ENCODE peak calls at places on chromosomes 4 and X, in five cellular contexts. One of them, this sample, is unnamed.

GRCh38 chr4:36823199-36823967 is 421.2 kb upstream of the NWD2 start:
- DNase-seq in SJSA1: no peak
- DNase-seq in stomach: no peak
- DNase-seq in small intestine: no peak
- DNase-seq in hepatocyte: no peak
- DNase-seq in this sample: no peak

GRCh38 chr4:128468485-128468989 is 180.9 kb upstream of the PGRMC2 start:
- DNase-seq in small intestine: peak; percentile 93
- DNase-seq in SJSA1: peak; percentile 76
- DNase-seq in stomach: peak; percentile 45
- DNase-seq in hepatocyte: peak; percentile 76
- DNase-seq in this sample: no peak

GRCh38 chrX:5113128-5113527 is 1115.5 kb downstream of the NLGN4X start:
- DNase-seq in hepatocyte: peak; percentile 42
- DNase-seq in SJSA1: no peak
- DNase-seq in small intestine: no peak
- DNase-seq in stomach: no peak
- DNase-seq in this sample: no peak

GRCh38 chr4:17665852-17666251 is 51.4 kb downstream of the MED28 start:
- DNase-seq in small intestine: no peak
- DNase-seq in hepatocyte: no peak
- DNase-seq in SJSA1: no peak
- DNase-seq in stomach: no peak
- DNase-seq in this sample: no peak

GRCh38 chr4:179625391-179625790 is 2183.2 kb upstream of the AGA start:
- DNase-seq in small intestine: no peak
- DNase-seq in stomach: no peak
- DNase-seq in hepatocyte: no peak
- DNase-seq in SJSA1: no peak
- DNase-seq in this sample: no peak

GRCh38 chrX:15744181-15744867 is 6.3 kb downstream of the CA5B start:
- DNase-seq in small intestine: no peak
- DNase-seq in hepatocyte: peak; percentile 20
- DNase-seq in SJSA1: no peak
- DNase-seq in stomach: peak; percentile 67
- DNase-seq in this sample: no peak

GRCh38 chrX:97931586-97931985 is 1047.9 kb downstream of the RPA4 start:
- DNase-seq in SJSA1: no peak
- DNase-seq in hepatocyte: no peak
- DNase-seq in small intestine: no peak
- DNase-seq in stomach: no peak
- DNase-seq in this sample: no peak

GRCh38 chr4:128776794-128777216 is 32.7 kb upstream of the JADE1 start:
- DNase-seq in hepatocyte: peak; percentile 81
- DNase-seq in SJSA1: peak; percentile 77
- DNase-seq in stomach: peak; percentile 74
- DNase-seq in small intestine: no peak
- DNase-seq in this sample: no peak

GRCh38 chr4:94532016-94532789 is 80.5 kb downstream of the PDLIM5 start:
- DNase-seq in hepatocyte: no peak
- DNase-seq in stomach: no peak
- DNase-seq in small intestine: peak; percentile 69
- DNase-seq in SJSA1: peak; percentile 73
- DNase-seq in this sample: no peak

GRCh38 chr4:85147481-85148076 is 181.1 kb upstream of the WDFY3 start:
- DNase-seq in SJSA1: no peak
- DNase-seq in stomach: peak; percentile 46
- DNase-seq in hepatocyte: peak; percentile 81
- DNase-seq in small intestine: peak; percentile 68
- DNase-seq in this sample: no peak

GRCh38 chr4:15004701-15005301 is 2.5 kb downstream of the CPEB2 start:
- DNase-seq in small intestine: peak; percentile 89
- DNase-seq in SJSA1: peak; percentile 52
- DNase-seq in stomach: peak; percentile 93
- DNase-seq in hepatocyte: peak; percentile 87
- DNase-seq in this sample: peak; percentile 36

GRCh38 chr4:107801766-107802211 is 22.9 kb upstream of the SGMS2 start:
- DNase-seq in stomach: no peak
- DNase-seq in SJSA1: peak; percentile 52
- DNase-seq in hepatocyte: no peak
- DNase-seq in small intestine: no peak
- DNase-seq in this sample: no peak

GRCh38 chr4:6674500-6675149 is 19.1 kb upstream of the S100P start:
- DNase-seq in hepatocyte: peak; percentile 72
- DNase-seq in stomach: peak; percentile 58
- DNase-seq in small intestine: peak; percentile 74
- DNase-seq in SJSA1: no peak
- DNase-seq in this sample: peak; percentile 51

GRCh38 chr4:134567461-134567860 is 365.9 kb upstream of the PABPC4L start:
- DNase-seq in small intestine: no peak
- DNase-seq in hepatocyte: peak; percentile 5
- DNase-seq in stomach: no peak
- DNase-seq in SJSA1: no peak
- DNase-seq in this sample: no peak

GRCh38 chr4:152160236-152160800 is 375.6 kb downstream of the FBXW7 start:
- DNase-seq in SJSA1: no peak
- DNase-seq in hepatocyte: no peak
- DNase-seq in small intestine: no peak
- DNase-seq in stomach: no peak
- DNase-seq in this sample: no peak

GRCh38 chrX:12610079-12610478 is 181.1 kb upstream of the PRPS2 start:
- DNase-seq in small intestine: no peak
- DNase-seq in hepatocyte: no peak
- DNase-seq in SJSA1: no peak
- DNase-seq in stomach: no peak
- DNase-seq in this sample: no peak

GRCh38 chrX:46144566-46144965 is 400.7 kb downstream of the ZNF674 start:
- DNase-seq in small intestine: no peak
- DNase-seq in SJSA1: no peak
- DNase-seq in hepatocyte: no peak
- DNase-seq in stomach: no peak
- DNase-seq in this sample: no peak

GRCh38 chr4:44145868-44146267 is 302.7 kb downstream of the KCTD8 start:
- DNase-seq in hepatocyte: no peak
- DNase-seq in small intestine: no peak
- DNase-seq in SJSA1: no peak
- DNase-seq in stomach: no peak
- DNase-seq in this sample: no peak

GRCh38 chr4:37904824-37905223 is 13.9 kb downstream of the TBC1D1 start:
- DNase-seq in hepatocyte: no peak
- DNase-seq in small intestine: no peak
- DNase-seq in SJSA1: no peak
- DNase-seq in stomach: no peak
- DNase-seq in this sample: no peak

GRCh38 chr4:108172780-108173598 is 4.3 kb upstream of the LEF1 start:
- DNase-seq in hepatocyte: peak; percentile 82
- DNase-seq in small intestine: peak; percentile 54
- DNase-seq in stomach: peak; percentile 54
- DNase-seq in SJSA1: peak; percentile 79
- DNase-seq in this sample: peak; percentile 63

GRCh38 chr4:48271048-48271452 is 1.4 kb upstream of the TEC start:
- DNase-seq in stomach: no peak
- DNase-seq in hepatocyte: no peak
- DNase-seq in small intestine: no peak
- DNase-seq in SJSA1: no peak
- DNase-seq in this sample: no peak

GRCh38 chrX:68498044-68498507 is 775 bp upstream of the YIPF6 start:
- DNase-seq in small intestine: peak; percentile 8
- DNase-seq in stomach: no peak
- DNase-seq in SJSA1: no peak
- DNase-seq in hepatocyte: no peak
- DNase-seq in this sample: no peak

GRCh38 chr4:138114434-138114833 is 127.7 kb downstream of the SLC7A11 start:
- DNase-seq in stomach: no peak
- DNase-seq in SJSA1: no peak
- DNase-seq in small intestine: no peak
- DNase-seq in hepatocyte: no peak
- DNase-seq in this sample: no peak

GRCh38 chr4:445410-445809 is 53.5 kb downstream of the ZNF721 start:
- DNase-seq in small intestine: no peak
- DNase-seq in stomach: no peak
- DNase-seq in SJSA1: no peak
- DNase-seq in hepatocyte: no peak
- DNase-seq in this sample: no peak
- H3K9me3 ChIP-seq in small intestine: peaks cover 5% of the 10 kb centered on the region
- H3K9me3 ChIP-seq in stomach: peaks cover 84% of the 10 kb centered on the region
- H3K9me3 ChIP-seq in SJSA1: no peaks in the 10 kb centered on the region
- H3K9me3 ChIP-seq in hepatocyte: peaks cover 98% of the 10 kb centered on the region
- H3K9me3 ChIP-seq in this sample: peaks cover 55% of the 10 kb centered on the region

DNA sequence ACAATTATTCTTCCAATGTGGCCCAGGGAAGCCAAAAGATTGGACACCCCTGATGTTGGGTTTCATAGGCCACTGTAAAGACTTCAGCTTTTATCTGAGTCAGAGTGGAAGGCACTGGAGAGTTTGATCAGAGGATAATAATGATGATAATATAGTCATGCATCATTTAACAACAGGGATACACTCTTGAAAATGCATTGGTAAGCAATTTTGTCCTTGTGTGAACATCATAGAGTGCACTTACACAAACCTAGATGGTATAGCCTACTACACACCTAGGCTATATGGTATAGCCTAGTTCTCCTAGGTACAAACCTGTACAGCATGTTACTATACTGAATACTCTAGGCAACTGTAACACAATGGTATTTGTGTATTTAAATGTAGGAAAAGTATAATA is 70.5 kb downstream of the COQ2 start:
- DNase-seq in SJSA1: no peak
- DNase-seq in stomach: no peak
- DNase-seq in small intestine: no peak
- DNase-seq in hepatocyte: no peak
- DNase-seq in this sample: no peak
- H3K9me3 ChIP-seq in SJSA1: peaks cover 10% of the 10 kb centered on the region
- H3K9me3 ChIP-seq in stomach: no peaks in the 10 kb centered on the region
- H3K9me3 ChIP-seq in small intestine: no peaks in the 10 kb centered on the region
- H3K9me3 ChIP-seq in hepatocyte: peaks cover under 1% of the 10 kb centered on the region
- H3K9me3 ChIP-seq in this sample: no peaks in the 10 kb centered on the region

GRCh38 chrX:40920351-40920750 is 164.9 kb upstream of the USP9X start:
- DNase-seq in hepatocyte: no peak
- DNase-seq in small intestine: no peak
- DNase-seq in SJSA1: no peak
- DNase-seq in stomach: no peak
- DNase-seq in this sample: no peak
- H3K9me3 ChIP-seq in hepatocyte: no peaks in the 10 kb centered on the region
- H3K9me3 ChIP-seq in small intestine: no peaks in the 10 kb centered on the region
- H3K9me3 ChIP-seq in SJSA1: no peaks in the 10 kb centered on the region
- H3K9me3 ChIP-seq in stomach: no peaks in the 10 kb centered on the region
- H3K9me3 ChIP-seq in this sample: no peaks in the 10 kb centered on the region

GRCh38 chrX:81729269-81729777 is 527.4 kb downstream of the SH3BGRL start:
- DNase-seq in small intestine: no peak
- DNase-seq in stomach: no peak
- DNase-seq in SJSA1: no peak
- DNase-seq in hepatocyte: no peak
- DNase-seq in this sample: no peak
- H3K9me3 ChIP-seq in small intestine: no peaks in the 10 kb centered on the region
- H3K9me3 ChIP-seq in stomach: no peaks in the 10 kb centered on the region
- H3K9me3 ChIP-seq in SJSA1: no peaks in the 10 kb centered on the region
- H3K9me3 ChIP-seq in hepatocyte: peaks cover 8% of the 10 kb centered on the region
- H3K9me3 ChIP-seq in this sample: no peaks in the 10 kb centered on the region

DNA sequence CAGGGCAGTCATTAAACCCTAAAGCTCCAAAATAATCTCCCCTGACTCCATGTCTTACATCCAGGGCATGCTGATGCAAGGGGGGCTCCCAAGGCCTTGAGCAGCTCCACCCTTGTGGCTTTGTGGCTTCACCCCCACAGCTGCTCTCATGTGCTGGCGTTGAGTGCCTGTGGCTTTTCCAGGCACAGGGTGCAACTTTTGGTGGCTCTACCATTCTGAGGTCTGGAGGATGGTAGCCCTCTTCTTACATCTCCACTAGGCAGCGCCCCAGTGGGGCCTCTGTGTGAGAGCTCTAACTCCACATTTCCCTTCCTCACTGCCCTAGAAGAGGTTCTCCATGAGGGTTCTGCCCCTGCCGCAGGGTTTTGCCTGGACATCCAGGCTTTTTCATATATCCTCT is 35.1 kb downstream of the CFAP299 start:
- DNase-seq in small intestine: no peak
- DNase-seq in SJSA1: no peak
- DNase-seq in hepatocyte: no peak
- DNase-seq in stomach: no peak
- DNase-seq in this sample: no peak
- H3K9me3 ChIP-seq in small intestine: no peaks in the 10 kb centered on the region
- H3K9me3 ChIP-seq in SJSA1: peaks cover 2% of the 10 kb centered on the region
- H3K9me3 ChIP-seq in hepatocyte: no peaks in the 10 kb centered on the region
- H3K9me3 ChIP-seq in stomach: no peaks in the 10 kb centered on the region
- H3K9me3 ChIP-seq in this sample: no peaks in the 10 kb centered on the region

GRCh38 chr4:123319639-123320038 is 77.0 kb upstream of the SPRY1 start:
- DNase-seq in small intestine: no peak
- DNase-seq in hepatocyte: no peak
- DNase-seq in SJSA1: no peak
- DNase-seq in stomach: no peak
- DNase-seq in this sample: no peak
- H3K9me3 ChIP-seq in small intestine: no peaks in the 10 kb centered on the region
- H3K9me3 ChIP-seq in hepatocyte: no peaks in the 10 kb centered on the region
- H3K9me3 ChIP-seq in SJSA1: peaks cover 4% of the 10 kb centered on the region
- H3K9me3 ChIP-seq in stomach: no peaks in the 10 kb centered on the region
- H3K9me3 ChIP-seq in this sample: peaks cover 3% of the 10 kb centered on the region

DNA sequence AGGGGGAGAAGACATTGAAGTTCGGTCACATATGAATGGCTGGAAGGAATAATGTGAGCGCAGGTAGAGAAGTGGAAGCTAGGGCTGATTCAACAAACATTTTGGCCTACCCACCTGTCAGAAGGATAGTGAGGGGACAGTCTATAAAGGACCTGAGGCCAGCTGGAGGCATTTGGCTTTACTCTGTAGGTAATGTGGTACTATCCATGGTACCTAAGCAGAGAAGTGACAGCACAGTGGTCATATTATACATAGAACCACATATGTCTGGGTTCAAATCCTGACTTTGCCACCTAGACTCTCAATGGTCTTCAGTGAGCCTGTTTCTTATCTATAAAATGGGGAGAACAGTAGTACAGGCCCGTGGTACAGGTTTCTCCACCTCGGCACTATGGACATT is 257.1 kb downstream of the EVC2 start:
- DNase-seq in SJSA1: no peak
- DNase-seq in stomach: no peak
- DNase-seq in hepatocyte: no peak
- DNase-seq in small intestine: no peak
- DNase-seq in this sample: no peak
- H3K9me3 ChIP-seq in SJSA1: no peaks in the 10 kb centered on the region
- H3K9me3 ChIP-seq in stomach: no peaks in the 10 kb centered on the region
- H3K9me3 ChIP-seq in hepatocyte: no peaks in the 10 kb centered on the region
- H3K9me3 ChIP-seq in small intestine: no peaks in the 10 kb centered on the region
- H3K9me3 ChIP-seq in this sample: no peaks in the 10 kb centered on the region

GRCh38 chrX:47877327-47877726 is 40.6 kb downstream of the ZNF81 start:
- DNase-seq in SJSA1: no peak
- DNase-seq in hepatocyte: no peak
- DNase-seq in small intestine: peak; percentile 29
- DNase-seq in stomach: no peak
- DNase-seq in this sample: no peak
- H3K9me3 ChIP-seq in SJSA1: no peaks in the 10 kb centered on the region
- H3K9me3 ChIP-seq in hepatocyte: no peaks in the 10 kb centered on the region
- H3K9me3 ChIP-seq in small intestine: no peaks in the 10 kb centered on the region
- H3K9me3 ChIP-seq in stomach: no peaks in the 10 kb centered on the region
- H3K9me3 ChIP-seq in this sample: no peaks in the 10 kb centered on the region

GRCh38 chr4:19969492-19969891 is 282.2 kb upstream of the SLIT2 start:
- DNase-seq in SJSA1: no peak
- DNase-seq in small intestine: no peak
- DNase-seq in stomach: no peak
- DNase-seq in hepatocyte: no peak
- DNase-seq in this sample: no peak
- H3K9me3 ChIP-seq in SJSA1: peaks cover 3% of the 10 kb centered on the region
- H3K9me3 ChIP-seq in small intestine: peaks cover 2% of the 10 kb centered on the region
- H3K9me3 ChIP-seq in stomach: no peaks in the 10 kb centered on the region
- H3K9me3 ChIP-seq in hepatocyte: no peaks in the 10 kb centered on the region
- H3K9me3 ChIP-seq in this sample: no peaks in the 10 kb centered on the region

GRCh38 chr4:4362991-4363697 is 23.8 kb upstream of the NSG1 start:
- DNase-seq in hepatocyte: no peak
- DNase-seq in stomach: no peak
- DNase-seq in SJSA1: no peak
- DNase-seq in small intestine: no peak
- DNase-seq in this sample: no peak
- H3K9me3 ChIP-seq in hepatocyte: no peaks in the 10 kb centered on the region
- H3K9me3 ChIP-seq in stomach: no peaks in the 10 kb centered on the region
- H3K9me3 ChIP-seq in SJSA1: peaks cover 4% of the 10 kb centered on the region
- H3K9me3 ChIP-seq in small intestine: no peaks in the 10 kb centered on the region
- H3K9me3 ChIP-seq in this sample: no peaks in the 10 kb centered on the region

This sample was measured in T-helper 17 cell.